ENCODE peak calls at places on chromosomes 12 and 14, in ten cellular contexts. N is fibroblast of the aortic adventitia, D is coronary artery, Y is AG09309, P is tibial artery, E is NCI-H1417, U is amniotic stem cell, Z is stromal cell of bone marrow, T is HCEC 1CT, X is left ventricle myocardium inferior. B is an unnamed sample.

GRCh38 chr14:100665518-100666032 is 61.1 kb upstream of the DLK1 start:
- DNase-seq in T (no peak), X (no peak), N (peak; percentile 17), P (no peak), D (no peak), Z (no peak), E (no peak), U (no peak), Y (no peak), B (no peak)

GRCh38 chr14:22837059-22837749 is 819 bp downstream of the MMP14 start:
- DNase-seq in P (peak; percentile 88), U (no peak), X (peak; percentile 76), Z (peak; percentile 43), E (no peak), N (peak; percentile 68), T (peak; percentile 57), Y (no peak), D (peak; percentile 84), B (peak; percentile 57)

GRCh38 chr14:80959448-80960006 is 4.1 kb downstream of the TSHR start:
- DNase-seq in Z (no peak), E (peak; percentile 41), P (no peak), Y (no peak), X (no peak), D (no peak), N (no peak), U (no peak), T (no peak), B (peak; percentile 1)

GRCh38 chr12:120762093-120762492 is 36.5 kb downstream of the ACADS start:
- DNase-seq in D (no peak), E (no peak), T (no peak), X (no peak), U (no peak), P (no peak), Y (no peak), N (peak; percentile 28), Z (no peak), B (peak; percentile 60)

GRCh38 chr14:55731881-55732498 is 152.0 kb downstream of the KTN1 start:
- DNase-seq in P (no peak), Y (no peak), D (no peak), N (peak; percentile 44), E (peak; percentile 21), T (no peak), U (no peak), Z (no peak), X (no peak), B (peak; percentile 62)

GRCh38 chr14:24861083-24861630 is 188.8 kb downstream of the STXBP6 start:
- DNase-seq in T (peak; percentile 63), Y (no peak), N (peak; percentile 50), X (no peak), U (no peak), P (no peak), E (no peak), Z (no peak), D (no peak), B (peak; percentile 96)

GRCh38 chr12:128387811-128388422 is 120.9 kb downstream of the TMEM132C start:
- DNase-seq in P (no peak), T (no peak), N (no peak), Z (no peak), D (no peak), U (no peak), Y (no peak), X (no peak), E (peak; percentile 10), B (no peak)

GRCh38 chr14:99879401-99880295 is 86.4 kb downstream of the EML1 start:
- DNase-seq in Z (peak; percentile 80), E (no peak), P (no peak), N (peak; percentile 92), T (peak; percentile 84), Y (peak; percentile 85), U (peak; percentile 33), X (no peak), D (no peak), B (peak; percentile 31)

GRCh38 chr14:74919421-74920165 is 3.5 kb downstream of the RPS6KL1 start:
- DNase-seq in Y (no peak), D (no peak), T (peak; percentile 17), Z (no peak), E (no peak), U (no peak), N (no peak), P (peak; percentile 56), X (no peak), B (peak; percentile 19)

GRCh38 chr12:66241061-66242043 is 52.3 kb downstream of the IRAK3 start:
- DNase-seq in P (no peak), Z (peak; percentile 82), U (no peak), N (peak; percentile 84), Y (peak; percentile 74), T (peak; percentile 88), D (no peak), E (no peak), X (no peak), B (peak; percentile 98)

GRCh38 chr14:24837280-24838046 is 203.5 kb upstream of the GZMB start:
- DNase-seq in U (no peak), X (no peak), D (no peak), Z (peak; percentile 21), Y (no peak), P (no peak), N (no peak), E (no peak), T (peak; percentile 53), B (peak; percentile 82)

GRCh38 chr14:68291820-68292219 is 472.2 kb downstream of the RAD51B start:
- DNase-seq in E (no peak), T (no peak), U (no peak), Z (no peak), D (no peak), N (no peak), X (no peak), Y (no peak), P (no peak), B (peak; percentile 23)

GRCh38 chr14:22726012-22726411 is 40.5 kb upstream of the OXA1L start:
- DNase-seq in T (no peak), N (no peak), X (no peak), D (no peak), P (no peak), Y (no peak), Z (no peak), U (no peak), E (no peak), B (no peak)

GRCh38 chr12:104632724-104633181 is 176.0 kb downstream of the CHST11 start:
- DNase-seq in Z (peak; percentile 5), U (no peak), T (no peak), P (no peak), N (peak; percentile 58), X (no peak), E (no peak), D (no peak), Y (peak; percentile 24), B (peak; percentile 73)

GRCh38 chr12:3746758-3747157 is 6.2 kb downstream of the CRACR2A start:
- DNase-seq in T (no peak), N (no peak), U (no peak), E (no peak), Y (no peak), P (no peak), D (no peak), X (no peak), Z (no peak), B (no peak)

GRCh38 chr14:34246206-34246605 is 215.8 kb downstream of the SPTSSA start:
- DNase-seq in Z (no peak), N (no peak), P (no peak), T (no peak), E (no peak), Y (no peak), D (no peak), X (no peak), U (no peak), B (no peak)

GRCh38 chr14:79044894-79045624 is 874.9 kb downstream of the NRXN3 start:
- DNase-seq in T (peak; percentile 93), E (peak; percentile 73), N (peak; percentile 34), P (no peak), X (no peak), Y (peak; percentile 52), D (no peak), U (peak; percentile 4), Z (peak; percentile 7), B (peak; percentile 72)

GRCh38 chr14:56650075-56650474 is 70.5 kb downstream of the TMEM260 start:
- DNase-seq in Y (no peak), N (no peak), D (no peak), T (no peak), P (peak; percentile 72), Z (peak; percentile 28), X (no peak), U (no peak), E (no peak), B (no peak)

B was measured in choroid plexus epithelial cell.